ENCODE peak calls at places on chromosomes 1 and 21, in ten cellular contexts. A is DND-41, H is SJCRH30, G is heart right ventricle, B is endodermal cell, O is IMR-90, E is aorta, P is astrocyte, S is sigmoid colon, K is tibial artery. T is an unnamed sample. For H3K4me1 and H3K27me3, the result is how much of the 10 kb centered on the place peaks cover.

GRCh38 chr21:39504230-39504629 is 52.5 kb downstream of the SH3BGR start:
- DNase-seq in A (no peak), H (no peak), G (no peak), B (no peak), O (no peak), E (no peak), P (no peak), S (no peak), K (no peak), T (no peak)

GRCh38 chr1:65049941-65050713 is 83.8 kb upstream of the JAK1 start:
- DNase-seq in A (no peak), H (no peak), G (no peak), B (no peak), O (no peak), E (no peak), P (no peak), S (no peak), K (no peak), T (peak)

GRCh38 chr1:9849691-9850441 is 26.1 kb upstream of the CLSTN1 start:
- DNase-seq in A (peak), H (no peak), G (no peak), B (peak), O (no peak), E (no peak), P (no peak), S (no peak), K (no peak), T (peak)

GRCh38 chr1:200306954-200307754 is 102.7 kb downstream of the ZNF281 start:
- DNase-seq in A (peak), H (no peak), G (no peak), B (no peak), O (peak), E (no peak), P (no peak), S (no peak), K (no peak), T (peak)

GRCh38 chr1:1914101-1914811 is 804 bp upstream of the CALML6 start:
- DNase-seq in A (no peak), H (peak), G (no peak), B (peak), O (no peak), E (peak), P (no peak), S (peak), K (no peak), T (no peak)

GRCh38 chr1:94255476-94255875 is 18.1 kb upstream of the ARHGAP29 start:
- DNase-seq in A (no peak), H (no peak), G (no peak), B (no peak), O (peak), E (no peak), P (no peak), S (no peak), K (no peak), T (no peak)

GRCh38 chr1:66350001-66350547 is 183.9 kb upstream of the SGIP1 start:
- DNase-seq in A (no peak), H (peak), G (no peak), B (peak), O (peak), E (peak), P (no peak), S (no peak), K (no peak), T (no peak)

GRCh38 chr1:19688041-19688842 is 23.6 kb downstream of the HTR6 start:
- DNase-seq in A (no peak), H (peak), G (no peak), B (no peak), O (no peak), E (no peak), P (no peak), S (no peak), K (no peak), T (peak)

GRCh38 chr1:208158640-208159541 is 85.3 kb downstream of the PLXNA2 start:
- DNase-seq in A (no peak), H (peak), G (no peak), B (peak), O (no peak), E (no peak), P (no peak), S (peak), K (no peak), T (no peak)

GRCh38 chr1:114756009-114756892 is 1.5 kb downstream of the CSDE1 start:
- DNase-seq in A (no peak), H (no peak), G (no peak), B (no peak), O (peak), E (no peak), P (peak), S (no peak), K (no peak), T (no peak)
- H3K4me1 ChIP-seq in A (half or more), H (under half), G (half or more), B (under half), O (under half), E (under half), P (under half), S (under half), K (under half), T (half or more)

DNA sequence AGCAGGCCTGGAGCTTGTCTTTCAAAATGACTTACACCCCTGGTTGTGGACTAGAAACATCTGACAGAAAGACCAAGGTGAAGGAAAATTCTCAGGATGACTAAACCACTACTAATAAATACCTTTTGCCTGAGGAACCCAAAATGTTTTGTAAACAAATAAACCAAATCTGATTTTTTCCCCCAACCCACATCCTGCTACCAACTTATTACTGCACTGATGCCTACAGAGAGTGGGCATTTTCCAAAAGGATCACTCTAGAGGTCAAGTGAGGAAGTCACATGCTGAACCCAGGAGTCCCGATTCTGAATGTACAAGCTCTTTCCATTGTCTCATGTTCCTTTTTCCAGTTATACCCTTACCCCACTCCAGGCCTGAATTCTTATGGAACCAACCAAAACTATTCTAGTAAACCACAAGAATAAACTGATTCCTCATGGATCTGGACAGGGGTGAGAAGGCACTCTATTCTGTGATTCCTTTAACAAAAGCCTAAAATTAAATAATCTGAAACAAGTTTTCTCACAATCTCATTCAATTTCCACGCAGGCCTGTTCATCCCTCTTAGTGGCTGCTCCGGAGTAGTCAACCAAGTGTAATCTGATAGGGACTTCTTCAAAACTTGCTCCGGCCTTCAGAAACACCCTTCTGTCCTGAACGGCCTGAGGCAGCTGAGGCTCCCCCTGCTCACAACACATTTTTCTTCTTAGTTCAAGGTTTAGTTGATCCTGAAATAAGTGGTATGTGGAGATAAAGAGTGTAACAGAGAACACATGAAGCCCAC is 1.4 kb downstream of the PI4KB start:
- DNase-seq in A (no peak), H (no peak), G (no peak), B (no peak), O (peak), E (no peak), P (peak), S (no peak), K (no peak), T (no peak)
- H3K4me3 ChIP-seq in A (peak), H (peak), G (peak), B (peak), O (peak), E (peak), P (peak), S (peak), K (peak), T (no peak)

DNA sequence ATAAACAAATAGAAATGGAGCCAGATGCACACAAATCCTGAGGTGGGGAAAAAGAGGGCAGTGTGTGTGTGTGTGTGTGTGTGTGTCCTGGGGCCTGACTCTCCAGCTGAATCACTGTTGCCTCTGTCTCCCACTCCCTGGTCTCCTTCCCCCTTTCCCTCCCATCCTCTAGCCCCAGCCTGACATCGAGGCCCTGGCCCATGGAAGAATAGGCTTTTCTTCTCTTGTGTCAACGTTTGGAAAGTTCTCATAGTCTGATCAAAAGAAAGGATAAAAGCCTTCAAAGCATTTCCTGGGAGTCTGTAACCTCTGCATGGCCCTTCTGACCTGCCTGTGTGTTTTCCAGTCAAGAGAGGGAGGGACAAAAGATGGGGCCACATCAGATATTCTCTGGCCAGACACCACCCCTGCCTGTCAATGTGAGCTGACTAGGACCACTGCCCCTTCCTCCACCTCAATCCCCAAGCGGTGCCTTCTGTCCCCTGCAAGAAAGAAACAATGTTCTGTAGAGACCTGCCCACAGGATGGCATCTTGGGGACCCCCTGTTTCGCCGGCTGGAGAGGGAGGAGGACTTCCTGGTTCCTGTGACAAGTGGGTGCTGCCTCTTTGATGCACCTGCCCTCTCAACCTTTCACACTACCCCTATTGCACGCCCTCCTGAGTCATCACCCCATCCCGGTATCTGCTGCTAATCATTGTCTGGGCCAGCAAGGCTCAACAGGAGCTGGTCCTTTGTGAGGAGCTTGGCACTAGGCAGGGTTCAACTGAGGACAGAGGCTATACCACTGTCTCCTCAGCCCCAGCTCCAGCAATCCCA is 16.2 kb downstream of the KCNJ10 start:
- DNase-seq in A (no peak), H (no peak), G (no peak), B (peak), O (no peak), E (no peak), P (no peak), S (no peak), K (no peak), T (no peak)
- H3K27me3 ChIP-seq in A (under half), H (under half), G (under half), B (under half), O (half or more), E (under half), P (under half), S (under half), K (under half), T (under half)

GRCh38 chr1:228037401-228038386 is 30.9 kb downstream of the WNT3A start:
- DNase-seq in A (no peak), H (no peak), G (no peak), B (peak), O (peak), E (peak), P (no peak), S (peak), K (no peak), T (no peak)

GRCh38 chr1:228039504-228039903 is 32.7 kb downstream of the WNT3A start:
- DNase-seq in A (no peak), H (no peak), G (no peak), B (no peak), O (no peak), E (peak), P (no peak), S (peak), K (no peak), T (no peak)

GRCh38 chr1:228039006-228039481 is 32.2 kb downstream of the WNT3A start:
- DNase-seq in A (no peak), H (no peak), G (no peak), B (no peak), O (no peak), E (peak), P (no peak), S (peak), K (no peak), T (no peak)

GRCh38 chr1:228039986-228040385 is 33.2 kb downstream of the WNT3A start:
- DNase-seq in A (no peak), H (no peak), G (no peak), B (no peak), O (no peak), E (peak), P (no peak), S (peak), K (no peak), T (no peak)

GRCh38 chr1:228038387-228039005 is 31.7 kb downstream of the WNT3A start:
- DNase-seq in A (no peak), H (no peak), G (no peak), B (no peak), O (no peak), E (peak), P (no peak), S (peak), K (no peak), T (no peak)
- H3K4me1 ChIP-seq in A (under half), H (under half), G (under half), B (under half), O (under half), E (under half), P (under half), S (under half), K (under half), T (under half)

GRCh38 chr1:58136502-58136901 is 410.0 kb downstream of the OMA1 start:
- DNase-seq in A (no peak), H (no peak), G (no peak), B (no peak), O (no peak), E (no peak), P (no peak), S (no peak), K (no peak), T (peak)

DNA sequence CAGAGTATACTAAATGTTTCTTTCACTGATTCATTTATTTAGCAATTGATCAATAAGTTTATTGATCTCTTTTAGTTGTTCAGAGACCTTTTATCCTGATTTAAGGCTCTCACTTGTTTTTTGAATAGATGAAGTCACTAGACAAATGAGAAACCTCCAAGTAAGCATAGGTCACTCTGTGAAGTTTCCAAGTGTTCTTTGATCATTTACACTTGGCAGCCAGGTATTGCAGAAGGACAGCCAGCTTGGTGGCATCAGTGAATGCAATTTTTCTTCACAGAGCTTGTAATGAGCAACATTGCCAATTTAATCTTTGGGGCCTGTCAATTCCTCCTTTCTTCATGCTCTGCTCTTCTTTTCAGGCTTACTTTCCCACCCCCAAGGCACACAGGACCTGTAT is 413.0 kb downstream of the OMA1 start:
- DNase-seq in A (no peak), H (no peak), G (no peak), B (no peak), O (no peak), E (no peak), P (no peak), S (no peak), K (no peak), T (no peak)
- H3K4me3 ChIP-seq in A (no peak), H (no peak), G (no peak), B (no peak), O (no peak), E (no peak), P (no peak), S (no peak), K (no peak), T (no peak)

GRCh38 chr1:156840186-156840585 is 18.7 kb downstream of the INSRR start:
- DNase-seq in A (no peak), H (no peak), G (no peak), B (no peak), O (no peak), E (no peak), P (no peak), S (no peak), K (no peak), T (no peak)
- H3K27me3 ChIP-seq in A (under half), H (under half), G (half or more), B (half or more), O (half or more), E (under half), P (half or more), S (under half), K (half or more), T (under half)

GRCh38 chr1:25019351-25020172 is 89.5 kb upstream of the RUNX3 start:
- DNase-seq in A (peak), H (no peak), G (no peak), B (peak), O (no peak), E (no peak), P (no peak), S (no peak), K (no peak), T (no peak)
- H3K4me1 ChIP-seq in A (under half), H (under half), G (under half), B (under half), O (under half), E (under half), P (under half), S (under half), K (under half), T (under half)

GRCh38 chr1:60078182-60078581 is 4.6 kb upstream of the C1orf87 start:
- DNase-seq in A (no peak), H (no peak), G (no peak), B (no peak), O (no peak), E (no peak), P (peak), S (no peak), K (no peak), T (no peak)
- H3K4me3 ChIP-seq in A (no peak), H (no peak), G (no peak), B (no peak), O (no peak), E (no peak), P (no peak), S (no peak), K (no peak), T (no peak)

GRCh38 chr1:167071286-167071685 is 18.9 kb downstream of the GPA33 start:
- DNase-seq in A (no peak), H (no peak), G (no peak), B (peak), O (no peak), E (no peak), P (no peak), S (no peak), K (no peak), T (no peak)
- H3K27me3 ChIP-seq in A (under half), H (under half), G (under half), B (under half), O (under half), E (under half), P (under half), S (under half), K (under half), T (under half)

T was measured in naive thymus-derived CD4-positive, alpha-beta T cell.